ENCODE peak calls at places on chromosomes 13 and 19, in four cellular contexts. Y is WTC11, V is GM12878, J is HepG2. Q is an unnamed sample.

GRCh38 chr19:906480-906879 is 6.5 kb downstream of the R3HDM4 start:
- DNase-seq in Y (no peak), V (no peak), J (no peak), Q (no peak)

GRCh38 chr13:34933786-34934185 is 8.3 kb upstream of the NBEA start:
- DNase-seq in Y (no peak), V (no peak), J (no peak), Q (no peak)

GRCh38 chr13:47610687-47611086 is 390.4 kb downstream of the SUCLA2 start:
- DNase-seq in Y (no peak), V (no peak), J (no peak), Q (no peak)

GRCh38 chr13:59531571-59532091 is 632.1 kb downstream of the DIAPH3 start:
- DNase-seq in Y (peak), V (no peak), J (peak), Q (peak)

GRCh38 chr19:30752201-30752600 is 380.0 kb downstream of the ZNF536 start:
- DNase-seq in Y (no peak), V (no peak), J (no peak), Q (no peak)

GRCh38 chr13:71290963-71291937 is 575.8 kb downstream of the DACH1 start:
- DNase-seq in Y (no peak), V (peak), J (peak), Q (no peak)

GRCh38 chr13:23825179-23825578 is 64.0 kb downstream of the MIPEP start:
- DNase-seq in Y (no peak), V (no peak), J (no peak), Q (no peak)

GRCh38 chr13:100138859-100139491 is 50.1 kb downstream of the PCCA start:
- DNase-seq in Y (no peak), V (no peak), J (no peak), Q (no peak)

GRCh38 chr19:14149509-14149994 is 13.2 kb upstream of the ASF1B start:
- DNase-seq in Y (no peak), V (no peak), J (no peak), Q (no peak)

GRCh38 chr13:24053505-24054251 is 106.8 kb upstream of the SPATA13 start:
- DNase-seq in Y (peak), V (peak), J (peak), Q (peak)

GRCh38 chr19:3642296-3642695 is 15.7 kb upstream of the CACTIN start:
- DNase-seq in Y (no peak), V (no peak), J (no peak), Q (no peak)

GRCh38 chr13:99661791-99662190 is 160.5 kb downstream of the TM9SF2 start:
- DNase-seq in Y (peak), V (no peak), J (no peak), Q (no peak)

GRCh38 chr13:40682449-40683240 is 16.2 kb upstream of the FOXO1 start:
- DNase-seq in Y (no peak), V (no peak), J (no peak), Q (no peak)

GRCh38 chr13:30898721-30899188 is 7.3 kb upstream of the MEDAG start:
- DNase-seq in Y (no peak), V (no peak), J (peak), Q (no peak)

GRCh38 chr13:111177081-111177711 is 62.1 kb downstream of the ARHGEF7 start:
- DNase-seq in Y (no peak), V (no peak), J (no peak), Q (no peak)

GRCh38 chr19:32324631-32325215 is 20.7 kb upstream of the ZNF507 start:
- DNase-seq in Y (no peak), V (no peak), J (no peak), Q (no peak)

GRCh38 chr13:72437458-72437857 is 290.0 kb downstream of the MZT1 start:
- DNase-seq in Y (no peak), V (no peak), J (no peak), Q (no peak)

GRCh38 chr13:57698851-57699250 is 67.3 kb downstream of the PCDH17 start:
- DNase-seq in Y (no peak), V (no peak), J (no peak), Q (no peak)

GRCh38 chr19:58570770-58571574 is 2.2 kb downstream of the MZF1 start:
- DNase-seq in Y (peak), V (no peak), J (no peak), Q (no peak)

GRCh38 chr19:47157455-47158321 is 27.1 kb downstream of the SAE1 start:
- DNase-seq in Y (peak), V (no peak), J (no peak), Q (no peak)

GRCh38 chr13:28753208-28753892 is 34.6 kb upstream of the SLC46A3 start:
- DNase-seq in Y (peak), V (no peak), J (peak), Q (no peak)

GRCh38 chr13:98910501-98910951 is 67.3 kb downstream of the DOCK9 start:
- DNase-seq in Y (no peak), V (no peak), J (peak), Q (no peak)

GRCh38 chr13:78657699-78658629 is 991 bp downstream of the OBI1 start:
- DNase-seq in Y (no peak), V (no peak), J (peak), Q (no peak)

GRCh38 chr19:38735257-38735686 is 9.0 kb downstream of the CAPN12 start:
- DNase-seq in Y (peak), V (no peak), J (no peak), Q (peak)

GRCh38 chr13:40315416-40316064 is 350.9 kb downstream of the FOXO1 start:
- DNase-seq in Y (no peak), V (no peak), J (no peak), Q (no peak)

GRCh38 chr13:93963266-93964131 is 516.0 kb downstream of the DCT start:
- DNase-seq in Y (no peak), V (no peak), J (peak), Q (no peak)

GRCh38 chr13:20559659-20560356 is 7.1 kb upstream of the IFT88 start:
- DNase-seq in Y (no peak), V (no peak), J (no peak), Q (no peak)

GRCh38 chr13:107374038-107374437 is 806.1 kb upstream of the ARGLU1 start:
- DNase-seq in Y (no peak), V (no peak), J (no peak), Q (no peak)

GRCh38 chr13:98749501-98749900 is 3.0 kb downstream of the SLC15A1 start:
- DNase-seq in Y (no peak), V (no peak), J (no peak), Q (no peak)

GRCh38 chr13:109010912-109011311 is 381.5 kb downstream of the MYO16 start:
- DNase-seq in Y (no peak), V (no peak), J (no peak), Q (no peak)

GRCh38 chr13:51682691-51683090 is 98.4 kb downstream of the WDFY2 start:
- DNase-seq in Y (no peak), V (no peak), J (no peak), Q (no peak)

GRCh38 chr19:48881741-48882657 is 9.8 kb downstream of the PPP1R15A start:
- DNase-seq in Y (peak), V (no peak), J (no peak), Q (peak)
- TF ChIP-seq CREM in Y (no peak), V (peak), J (peak), Q (peak)

GRCh38 chr19:35247526-35248309 is 1.1 kb upstream of the LSR start:
- DNase-seq in Y (peak), V (peak), J (peak), Q (peak)
- TF ChIP-seq CREM in Y (no peak), V (no peak), J (no peak), Q (peak)

GRCh38 chr19:35648017-35648961 is at the start of gene COX6B1:
- DNase-seq in Y (peak), V (peak), J (peak), Q (peak)
- TF ChIP-seq CREM in Y (no peak), V (no peak), J (peak), Q (peak)

DNA sequence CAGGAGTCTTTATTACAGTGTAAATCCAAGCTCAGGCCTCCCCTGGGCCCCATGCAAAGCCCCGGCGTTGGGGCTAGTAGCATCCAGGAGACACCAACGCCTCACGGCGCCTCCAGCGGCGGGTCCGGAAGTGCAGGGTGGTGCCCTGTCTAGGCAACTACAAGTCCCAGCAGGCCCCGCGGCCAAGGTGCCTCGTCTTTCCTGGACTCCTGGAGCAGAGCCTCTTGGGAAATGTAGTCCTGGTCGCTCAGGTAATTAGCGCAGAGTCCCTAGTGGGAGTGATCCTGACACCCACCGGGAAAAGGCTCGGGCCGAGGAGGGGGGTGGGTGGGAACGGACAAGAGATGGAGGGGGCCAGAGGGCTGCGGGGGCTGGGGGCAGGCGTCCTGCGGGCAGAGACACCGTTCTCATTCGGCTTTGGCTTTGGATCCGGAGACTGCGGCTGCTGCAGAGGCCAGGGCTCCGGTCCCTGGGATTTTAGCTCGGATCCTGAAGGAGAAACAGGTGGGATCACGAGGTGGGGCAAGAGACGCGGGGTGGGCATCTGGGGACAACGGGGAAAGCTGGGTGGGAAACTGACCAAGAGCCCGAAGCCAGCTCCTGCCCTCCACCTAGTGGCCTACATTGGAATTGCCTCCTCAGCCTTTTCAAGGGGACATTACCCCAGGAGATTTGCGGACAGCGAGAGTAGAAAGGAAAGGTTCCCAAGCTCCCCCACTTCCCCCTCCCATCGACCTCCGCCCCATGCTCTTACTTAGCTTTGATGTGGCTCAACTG is 11.4 kb downstream of the RTN2 start:
- DNase-seq in Y (peak), V (peak), J (peak), Q (peak)
- TF ChIP-seq CREM in Y (no peak), V (peak), J (peak), Q (peak)

DNA sequence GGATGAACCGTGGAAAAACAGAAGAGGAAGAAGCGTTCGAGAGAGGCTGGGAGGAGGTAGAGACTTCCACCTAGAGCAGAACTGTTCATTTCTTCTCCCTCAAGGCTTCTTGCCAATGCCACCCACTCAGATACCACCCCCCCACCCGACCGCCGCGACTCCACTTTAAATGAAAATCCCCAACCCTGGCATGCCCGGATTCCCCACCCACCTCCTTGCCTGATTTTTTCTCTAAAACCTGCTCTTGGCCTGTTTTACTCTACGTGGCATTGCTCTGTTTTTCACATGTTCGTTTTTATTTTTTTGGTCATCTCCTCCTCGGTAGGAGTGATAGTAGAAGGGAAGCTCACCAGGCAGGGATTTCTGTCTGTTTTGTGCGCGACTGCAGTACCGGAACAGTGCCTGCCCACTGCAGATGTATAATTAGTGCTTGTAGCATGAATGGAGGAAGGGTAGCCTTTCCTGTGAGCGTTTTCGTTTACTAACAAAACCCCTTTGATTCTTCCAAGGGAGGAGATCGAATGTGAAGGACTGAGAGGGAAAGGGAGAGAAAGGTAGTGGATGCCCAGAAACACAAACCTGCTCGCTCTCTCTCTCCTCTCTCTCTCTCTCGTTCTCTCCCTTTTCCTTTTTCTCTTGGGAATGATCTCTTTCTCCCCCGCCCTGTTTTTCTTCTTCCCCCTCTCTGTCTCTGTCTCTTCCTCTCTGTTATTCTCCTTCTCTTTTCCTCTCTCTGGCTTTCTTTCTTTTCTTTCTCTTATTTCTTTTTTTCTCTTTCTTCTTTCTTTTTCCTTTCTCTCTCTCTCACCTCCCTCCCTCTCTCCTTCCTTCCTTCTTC is 2.2 kb downstream of the CD70 start:
- DNase-seq in Y (no peak), V (no peak), J (no peak), Q (peak)
- TF ChIP-seq CREM in Y (no peak), V (no peak), J (no peak), Q (no peak)

DNA sequence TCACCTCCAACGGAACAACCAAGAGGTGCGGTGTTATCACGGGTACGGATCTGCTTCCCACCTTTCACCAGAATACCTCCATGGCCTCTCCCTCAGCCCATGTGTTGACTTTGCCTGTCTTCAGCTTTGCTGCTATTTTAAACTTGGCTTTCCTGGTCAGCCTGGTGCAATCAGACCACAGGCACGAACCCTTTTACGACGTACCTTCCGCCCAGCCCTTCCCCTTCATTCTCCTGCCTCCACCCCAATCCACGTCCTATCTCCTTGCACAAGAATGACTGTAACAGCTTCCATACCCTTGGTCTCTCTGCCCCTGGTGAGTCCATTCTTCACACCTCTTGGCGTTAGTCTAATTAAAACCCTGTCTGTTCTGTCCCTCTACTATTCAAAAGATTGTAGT is 431.7 kb downstream of the EFNB2 start:
- DNase-seq in Y (no peak), V (no peak), J (no peak), Q (no peak)
- TF ChIP-seq CREM in Y (no peak), V (no peak), J (no peak), Q (no peak)

GRCh38 chr13:50618206-50618605 is 225.3 kb downstream of the DLEU7 start:
- DNase-seq in Y (no peak), V (no peak), J (no peak), Q (no peak)

GRCh38 chr13:50616101-50616500 is 227.4 kb downstream of the DLEU7 start:
- DNase-seq in Y (no peak), V (no peak), J (no peak), Q (no peak)

GRCh38 chr13:50613356-50613831 is 230.1 kb downstream of the DLEU7 start:
- DNase-seq in Y (no peak), V (no peak), J (no peak), Q (peak)

GRCh38 chr13:50615234-50615633 is 228.3 kb downstream of the DLEU7 start:
- DNase-seq in Y (no peak), V (no peak), J (no peak), Q (no peak)

DNA sequence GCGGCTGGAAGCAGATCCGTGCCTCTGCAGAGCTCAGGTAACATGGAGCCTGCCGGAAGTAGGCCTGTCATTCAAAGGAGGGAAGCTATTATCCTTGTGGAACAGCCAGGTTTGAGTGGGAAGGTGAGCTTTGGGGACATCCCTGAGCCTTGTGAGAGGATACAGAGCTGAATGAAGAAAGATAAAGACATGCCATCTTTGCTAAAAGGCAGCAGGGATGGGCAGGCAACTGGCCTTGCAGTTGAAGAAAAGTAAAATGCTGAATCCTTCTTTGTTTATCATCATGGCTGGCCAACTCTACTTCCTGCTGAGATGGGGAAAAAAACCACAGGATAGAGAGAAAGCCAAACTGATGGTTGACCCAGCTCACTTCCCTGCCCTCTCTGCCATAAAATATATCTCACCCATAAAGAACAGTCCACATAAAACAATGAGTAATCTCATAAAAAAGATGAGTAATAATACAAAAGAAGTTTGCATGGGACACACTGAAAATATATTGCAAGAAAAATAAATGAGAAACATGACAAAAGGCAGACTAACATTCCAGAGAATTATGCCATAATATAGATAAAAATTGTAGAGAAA is 226.3 kb downstream of the DLEU7 start:
- DNase-seq in Y (no peak), V (no peak), J (no peak), Q (no peak)
- TF ChIP-seq CREM in Y (no peak), V (no peak), J (no peak), Q (no peak)

GRCh38 chr19:28715157-28715556 is 497.8 kb downstream of the UQCRFS1 start:
- DNase-seq in Y (no peak), V (no peak), J (no peak), Q (no peak)

GRCh38 chr19:28705008-28705407 is 507.9 kb downstream of the UQCRFS1 start:
- DNase-seq in Y (no peak), V (no peak), J (peak), Q (peak)

GRCh38 chr19:28711401-28711800 is 501.6 kb downstream of the UQCRFS1 start:
- DNase-seq in Y (no peak), V (no peak), J (no peak), Q (no peak)

GRCh38 chr19:28706693-28707092 is 506.3 kb downstream of the UQCRFS1 start:
- DNase-seq in Y (no peak), V (no peak), J (no peak), Q (no peak)

GRCh38 chr19:28710278-28710677 is 502.7 kb downstream of the UQCRFS1 start:
- DNase-seq in Y (no peak), V (peak), J (peak), Q (peak)
- TF ChIP-seq CREM in Y (no peak), V (no peak), J (no peak), Q (no peak)

GRCh38 chr19:6115992-6116391 is 5.7 kb upstream of the RFX2 start:
- DNase-seq in Y (no peak), V (no peak), J (no peak), Q (no peak)
- TF ChIP-seq CREM in Y (no peak), V (no peak), J (no peak), Q (no peak)

Q was measured in K562.